ENCODE peak calls at places on chromosome 18, in ten cellular contexts. One of them, this sample, is unnamed. For H3K4me1, the result is how much of the 10 kb centered on the place peaks cover.

GRCh38 chr18:76672627-76673026 is 149.7 kb upstream of the ZNF236 start:
- DNase-seq in right atrium auricular region: no peak
- DNase-seq in uterus: no peak
- DNase-seq in mesendoderm: no peak
- DNase-seq in cardiac muscle cell: no peak
- DNase-seq in neuronal stem cell: no peak
- DNase-seq in heart left ventricle: no peak
- DNase-seq in astrocyte: peak
- DNase-seq in upper lobe of left lung: no peak
- DNase-seq in IMR-90: peak
- DNase-seq in this sample: no peak

GRCh38 chr18:8235916-8236315 is 373.3 kb upstream of the RAB12 start:
- DNase-seq in right atrium auricular region: no peak
- DNase-seq in uterus: no peak
- DNase-seq in mesendoderm: no peak
- DNase-seq in cardiac muscle cell: no peak
- DNase-seq in neuronal stem cell: no peak
- DNase-seq in heart left ventricle: no peak
- DNase-seq in astrocyte: no peak
- DNase-seq in upper lobe of left lung: no peak
- DNase-seq in IMR-90: no peak
- DNase-seq in this sample: no peak

GRCh38 chr18:22015156-22015555 is 154.2 kb upstream of the GATA6 start:
- DNase-seq in right atrium auricular region: no peak
- DNase-seq in uterus: no peak
- DNase-seq in mesendoderm: no peak
- DNase-seq in cardiac muscle cell: no peak
- DNase-seq in neuronal stem cell: no peak
- DNase-seq in heart left ventricle: no peak
- DNase-seq in astrocyte: no peak
- DNase-seq in upper lobe of left lung: no peak
- DNase-seq in IMR-90: peak
- DNase-seq in this sample: no peak

GRCh38 chr18:62637807-62638687 is 77.3 kb upstream of the PHLPP1 start:
- DNase-seq in right atrium auricular region: no peak
- DNase-seq in uterus: no peak
- DNase-seq in mesendoderm: peak
- DNase-seq in cardiac muscle cell: peak
- DNase-seq in neuronal stem cell: no peak
- DNase-seq in heart left ventricle: no peak
- DNase-seq in astrocyte: no peak
- DNase-seq in upper lobe of left lung: no peak
- DNase-seq in IMR-90: peak
- DNase-seq in this sample: peak

GRCh38 chr18:11487390-11487789 is 122.0 kb upstream of the SLC35G4 start:
- DNase-seq in right atrium auricular region: no peak
- DNase-seq in uterus: no peak
- DNase-seq in mesendoderm: peak
- DNase-seq in cardiac muscle cell: no peak
- DNase-seq in neuronal stem cell: no peak
- DNase-seq in heart left ventricle: no peak
- DNase-seq in astrocyte: no peak
- DNase-seq in upper lobe of left lung: no peak
- DNase-seq in IMR-90: no peak
- DNase-seq in this sample: no peak

GRCh38 chr18:61893304-61893970 is 630 bp upstream of the RNF152 start:
- DNase-seq in right atrium auricular region: no peak
- DNase-seq in uterus: peak
- DNase-seq in mesendoderm: peak
- DNase-seq in cardiac muscle cell: peak
- DNase-seq in neuronal stem cell: peak
- DNase-seq in heart left ventricle: peak
- DNase-seq in astrocyte: no peak
- DNase-seq in upper lobe of left lung: peak
- DNase-seq in IMR-90: peak
- DNase-seq in this sample: peak

GRCh38 chr18:55858661-55859111 is 270.7 kb upstream of the TCF4 start:
- DNase-seq in right atrium auricular region: no peak
- DNase-seq in uterus: no peak
- DNase-seq in mesendoderm: no peak
- DNase-seq in cardiac muscle cell: no peak
- DNase-seq in neuronal stem cell: no peak
- DNase-seq in heart left ventricle: no peak
- DNase-seq in astrocyte: peak
- DNase-seq in upper lobe of left lung: no peak
- DNase-seq in IMR-90: no peak
- DNase-seq in this sample: no peak

GRCh38 chr18:57353940-57354461 is 1.6 kb downstream of the ST8SIA3 start:
- DNase-seq in right atrium auricular region: no peak
- DNase-seq in uterus: no peak
- DNase-seq in mesendoderm: peak
- DNase-seq in cardiac muscle cell: peak
- DNase-seq in neuronal stem cell: peak
- DNase-seq in heart left ventricle: no peak
- DNase-seq in astrocyte: peak
- DNase-seq in upper lobe of left lung: no peak
- DNase-seq in IMR-90: peak
- DNase-seq in this sample: peak

DNA sequence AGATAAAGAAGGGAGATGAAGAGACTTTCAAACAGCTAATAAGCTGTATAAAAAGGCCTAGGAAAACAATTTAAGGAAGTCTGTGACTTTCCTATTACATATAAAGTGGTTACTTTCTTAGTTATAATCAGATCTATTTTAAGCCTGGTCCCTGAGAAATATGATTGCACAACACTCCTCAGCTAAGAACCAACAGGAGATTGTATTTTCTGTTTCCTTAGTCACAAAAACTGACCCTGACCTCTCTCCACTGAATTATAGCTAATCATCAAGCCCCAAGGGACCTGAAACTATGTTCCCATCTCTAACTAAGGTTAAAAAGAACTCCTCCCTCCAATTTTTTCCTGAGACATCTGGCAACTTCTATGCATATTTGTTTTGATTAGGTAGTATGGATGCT is 106.9 kb downstream of the ROCK1 start:
- DNase-seq in right atrium auricular region: no peak
- DNase-seq in uterus: peak
- DNase-seq in mesendoderm: no peak
- DNase-seq in cardiac muscle cell: no peak
- DNase-seq in neuronal stem cell: no peak
- DNase-seq in heart left ventricle: no peak
- DNase-seq in astrocyte: peak
- DNase-seq in upper lobe of left lung: no peak
- DNase-seq in IMR-90: peak
- DNase-seq in this sample: no peak
- H3K27ac ChIP-seq in right atrium auricular region: peak
- H3K27ac ChIP-seq in uterus: peak
- H3K27ac ChIP-seq in mesendoderm: no peak
- H3K27ac ChIP-seq in cardiac muscle cell: no peak
- H3K27ac ChIP-seq in neuronal stem cell: no peak
- H3K27ac ChIP-seq in heart left ventricle: peak
- H3K27ac ChIP-seq in astrocyte: peak
- H3K27ac ChIP-seq in upper lobe of left lung: peak
- H3K27ac ChIP-seq in IMR-90: no peak
- H3K27ac ChIP-seq in this sample: no peak

GRCh38 chr18:48839819-48840490 is 110.8 kb downstream of the SMAD7 start:
- DNase-seq in right atrium auricular region: no peak
- DNase-seq in uterus: no peak
- DNase-seq in mesendoderm: no peak
- DNase-seq in cardiac muscle cell: no peak
- DNase-seq in neuronal stem cell: no peak
- DNase-seq in heart left ventricle: peak
- DNase-seq in astrocyte: no peak
- DNase-seq in upper lobe of left lung: no peak
- DNase-seq in IMR-90: no peak
- DNase-seq in this sample: peak

GRCh38 chr18:48838921-48839818 is 111.6 kb downstream of the SMAD7 start:
- DNase-seq in right atrium auricular region: no peak
- DNase-seq in uterus: no peak
- DNase-seq in mesendoderm: no peak
- DNase-seq in cardiac muscle cell: no peak
- DNase-seq in neuronal stem cell: no peak
- DNase-seq in heart left ventricle: peak
- DNase-seq in astrocyte: peak
- DNase-seq in upper lobe of left lung: no peak
- DNase-seq in IMR-90: peak
- DNase-seq in this sample: no peak

GRCh38 chr18:48841381-48842258 is 109.1 kb downstream of the SMAD7 start:
- DNase-seq in right atrium auricular region: peak
- DNase-seq in uterus: no peak
- DNase-seq in mesendoderm: peak
- DNase-seq in cardiac muscle cell: no peak
- DNase-seq in neuronal stem cell: no peak
- DNase-seq in heart left ventricle: peak
- DNase-seq in astrocyte: no peak
- DNase-seq in upper lobe of left lung: peak
- DNase-seq in IMR-90: peak
- DNase-seq in this sample: no peak

GRCh38 chr18:48842259-48843061 is 108.3 kb downstream of the SMAD7 start:
- DNase-seq in right atrium auricular region: no peak
- DNase-seq in uterus: no peak
- DNase-seq in mesendoderm: peak
- DNase-seq in cardiac muscle cell: peak
- DNase-seq in neuronal stem cell: no peak
- DNase-seq in heart left ventricle: peak
- DNase-seq in astrocyte: no peak
- DNase-seq in upper lobe of left lung: no peak
- DNase-seq in IMR-90: no peak
- DNase-seq in this sample: peak

DNA sequence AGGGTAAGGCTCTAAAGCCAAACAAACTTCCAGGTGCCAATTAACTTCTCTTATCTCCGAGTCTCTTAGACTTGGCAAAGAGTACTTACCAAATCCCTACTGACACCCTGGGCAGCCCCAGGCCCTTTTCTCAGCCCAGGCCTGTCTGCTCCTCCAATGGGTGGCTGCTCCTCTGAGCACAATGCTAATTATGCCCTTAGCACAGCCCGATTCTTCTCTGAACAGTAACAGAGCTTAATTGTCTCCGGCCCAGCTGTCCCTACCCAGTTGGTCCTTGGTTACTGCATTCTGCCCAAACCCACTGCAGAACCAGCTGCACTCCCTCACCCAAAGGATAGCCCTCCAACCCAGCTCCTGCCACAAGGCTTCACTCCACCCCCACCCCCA is 110.3 kb downstream of the SMAD7 start:
- DNase-seq in right atrium auricular region: no peak
- DNase-seq in uterus: no peak
- DNase-seq in mesendoderm: no peak
- DNase-seq in cardiac muscle cell: no peak
- DNase-seq in neuronal stem cell: no peak
- DNase-seq in heart left ventricle: peak
- DNase-seq in astrocyte: no peak
- DNase-seq in upper lobe of left lung: no peak
- DNase-seq in IMR-90: no peak
- DNase-seq in this sample: peak
- H3K4me1 ChIP-seq in right atrium auricular region: under half
- H3K4me1 ChIP-seq in uterus: under half
- H3K4me1 ChIP-seq in mesendoderm: under half
- H3K4me1 ChIP-seq in cardiac muscle cell: under half
- H3K4me1 ChIP-seq in neuronal stem cell: under half
- H3K4me1 ChIP-seq in heart left ventricle: half or more
- H3K4me1 ChIP-seq in astrocyte: under half
- H3K4me1 ChIP-seq in upper lobe of left lung: half or more
- H3K4me1 ChIP-seq in IMR-90: under half
- H3K4me1 ChIP-seq in this sample: under half

DNA sequence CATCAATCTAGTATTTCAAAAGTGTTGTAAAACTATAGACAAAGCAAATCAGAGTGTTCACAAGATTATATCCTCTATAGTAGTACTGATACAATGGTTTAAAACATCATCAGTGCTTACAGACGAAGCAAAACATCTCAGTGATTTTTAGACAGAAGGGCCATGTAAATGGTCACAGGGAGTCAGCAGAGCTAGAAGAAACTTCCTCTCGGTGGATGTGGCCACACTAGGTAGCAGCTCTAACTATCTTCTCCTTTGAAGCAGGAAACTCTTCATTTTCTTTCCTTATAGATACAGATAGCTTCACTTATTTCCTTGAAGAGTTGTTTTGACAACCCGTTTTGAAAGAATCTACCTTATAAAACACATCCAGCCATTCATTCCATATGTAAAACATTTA is 80.4 kb upstream of the CD226 start:
- DNase-seq in right atrium auricular region: no peak
- DNase-seq in uterus: no peak
- DNase-seq in mesendoderm: no peak
- DNase-seq in cardiac muscle cell: no peak
- DNase-seq in neuronal stem cell: no peak
- DNase-seq in heart left ventricle: no peak
- DNase-seq in astrocyte: no peak
- DNase-seq in upper lobe of left lung: no peak
- DNase-seq in IMR-90: no peak
- DNase-seq in this sample: no peak
- H3K4me3 ChIP-seq in right atrium auricular region: no peak
- H3K4me3 ChIP-seq in uterus: no peak
- H3K4me3 ChIP-seq in mesendoderm: no peak
- H3K4me3 ChIP-seq in cardiac muscle cell: no peak
- H3K4me3 ChIP-seq in neuronal stem cell: no peak
- H3K4me3 ChIP-seq in heart left ventricle: no peak
- H3K4me3 ChIP-seq in astrocyte: no peak
- H3K4me3 ChIP-seq in upper lobe of left lung: no peak
- H3K4me3 ChIP-seq in IMR-90: no peak
- H3K4me3 ChIP-seq in this sample: no peak

GRCh38 chr18:36446059-36446458 is 148.5 kb downstream of the FHOD3 start:
- DNase-seq in right atrium auricular region: no peak
- DNase-seq in uterus: no peak
- DNase-seq in mesendoderm: no peak
- DNase-seq in cardiac muscle cell: peak
- DNase-seq in neuronal stem cell: no peak
- DNase-seq in heart left ventricle: no peak
- DNase-seq in astrocyte: no peak
- DNase-seq in upper lobe of left lung: no peak
- DNase-seq in IMR-90: peak
- DNase-seq in this sample: no peak

GRCh38 chr18:36440614-36441013 is 143.1 kb downstream of the FHOD3 start:
- DNase-seq in right atrium auricular region: no peak
- DNase-seq in uterus: no peak
- DNase-seq in mesendoderm: no peak
- DNase-seq in cardiac muscle cell: no peak
- DNase-seq in neuronal stem cell: no peak
- DNase-seq in heart left ventricle: no peak
- DNase-seq in astrocyte: peak
- DNase-seq in upper lobe of left lung: no peak
- DNase-seq in IMR-90: peak
- DNase-seq in this sample: no peak

GRCh38 chr18:36441426-36441870 is 143.9 kb downstream of the FHOD3 start:
- DNase-seq in right atrium auricular region: no peak
- DNase-seq in uterus: no peak
- DNase-seq in mesendoderm: no peak
- DNase-seq in cardiac muscle cell: no peak
- DNase-seq in neuronal stem cell: no peak
- DNase-seq in heart left ventricle: no peak
- DNase-seq in astrocyte: no peak
- DNase-seq in upper lobe of left lung: no peak
- DNase-seq in IMR-90: no peak
- DNase-seq in this sample: no peak

GRCh38 chr18:36441872-36442271 is 144.4 kb downstream of the FHOD3 start:
- DNase-seq in right atrium auricular region: no peak
- DNase-seq in uterus: no peak
- DNase-seq in mesendoderm: no peak
- DNase-seq in cardiac muscle cell: peak
- DNase-seq in neuronal stem cell: no peak
- DNase-seq in heart left ventricle: no peak
- DNase-seq in astrocyte: peak
- DNase-seq in upper lobe of left lung: no peak
- DNase-seq in IMR-90: peak
- DNase-seq in this sample: no peak

GRCh38 chr18:36442717-36443116 is 145.2 kb downstream of the FHOD3 start:
- DNase-seq in right atrium auricular region: no peak
- DNase-seq in uterus: no peak
- DNase-seq in mesendoderm: no peak
- DNase-seq in cardiac muscle cell: no peak
- DNase-seq in neuronal stem cell: no peak
- DNase-seq in heart left ventricle: no peak
- DNase-seq in astrocyte: no peak
- DNase-seq in upper lobe of left lung: no peak
- DNase-seq in IMR-90: no peak
- DNase-seq in this sample: no peak
- H3K27ac ChIP-seq in right atrium auricular region: no peak
- H3K27ac ChIP-seq in uterus: no peak
- H3K27ac ChIP-seq in mesendoderm: no peak
- H3K27ac ChIP-seq in cardiac muscle cell: peak
- H3K27ac ChIP-seq in neuronal stem cell: no peak
- H3K27ac ChIP-seq in heart left ventricle: no peak
- H3K27ac ChIP-seq in astrocyte: no peak
- H3K27ac ChIP-seq in upper lobe of left lung: no peak
- H3K27ac ChIP-seq in IMR-90: no peak
- H3K27ac ChIP-seq in this sample: no peak

This sample was measured in pancreas.